ENCODE peak calls at places on chromosomes 4 and X, in nine cellular contexts. One of them, this sample, is unnamed.
A peak's percentile ranks its signal among the peaks of the same experiment; 100 is the strongest.

GRCh38 chrX:131830400-131831184 is 192.5 kb upstream of the STK26 start:
- DNase-seq in AG20443: no peak
- DNase-seq in smooth muscle cell of the brain vasculature: peak; percentile 73
- DNase-seq in activated CD4-positive, alpha-beta T cell treated with anti-CD3 and anti-CD28 coated beads, Interleukin-2, amount 50 U/mL, for 1 hour: peak; percentile 27
- DNase-seq in stimulated activated CD4-positive, alpha-beta T cell treated with anti-CD3 and anti-CD28 coated beads, Interleukin-15, amount 100 ng/mL, for 1 hour: no peak
- DNase-seq in NCI-H2029: peak; percentile 68
- DNase-seq in activated CD8-positive, alpha-beta memory T cell treated with anti-CD3 and anti-CD28 coated beads, Interleukin-2, amount 50 U/mL, for 48 hours: no peak
- DNase-seq in LoVo: no peak
- DNase-seq in BJ: no peak
- DNase-seq in this sample: no peak

GRCh38 chr4:131091896-131092295 is 1995.9 kb downstream of the C4orf33 start:
- DNase-seq in smooth muscle cell of the brain vasculature: peak; percentile 9
- DNase-seq in activated CD8-positive, alpha-beta memory T cell treated with anti-CD3 and anti-CD28 coated beads, Interleukin-2, amount 50 U/mL, for 48 hours: no peak
- DNase-seq in LoVo: peak; percentile 38
- DNase-seq in BJ: no peak
- DNase-seq in NCI-H2029: peak; percentile 1
- DNase-seq in AG20443: no peak
- DNase-seq in stimulated activated CD4-positive, alpha-beta T cell treated with anti-CD3 and anti-CD28 coated beads, Interleukin-15, amount 100 ng/mL, for 1 hour: no peak
- DNase-seq in activated CD4-positive, alpha-beta T cell treated with anti-CD3 and anti-CD28 coated beads, Interleukin-2, amount 50 U/mL, for 1 hour: no peak
- DNase-seq in this sample: peak; percentile 5

GRCh38 chr4:184699941-184700340 is 34.0 kb downstream of the CENPU start:
- DNase-seq in activated CD8-positive, alpha-beta memory T cell treated with anti-CD3 and anti-CD28 coated beads, Interleukin-2, amount 50 U/mL, for 48 hours: no peak
- DNase-seq in stimulated activated CD4-positive, alpha-beta T cell treated with anti-CD3 and anti-CD28 coated beads, Interleukin-15, amount 100 ng/mL, for 1 hour: no peak
- DNase-seq in activated CD4-positive, alpha-beta T cell treated with anti-CD3 and anti-CD28 coated beads, Interleukin-2, amount 50 U/mL, for 1 hour: no peak
- DNase-seq in NCI-H2029: no peak
- DNase-seq in BJ: no peak
- DNase-seq in smooth muscle cell of the brain vasculature: no peak
- DNase-seq in LoVo: no peak
- DNase-seq in AG20443: peak; percentile 45
- DNase-seq in this sample: no peak

GRCh38 chrX:7083468-7084396 is 63.8 kb upstream of the STS start:
- DNase-seq in smooth muscle cell of the brain vasculature: peak; percentile 85
- DNase-seq in AG20443: peak; percentile 65
- DNase-seq in BJ: peak; percentile 55
- DNase-seq in stimulated activated CD4-positive, alpha-beta T cell treated with anti-CD3 and anti-CD28 coated beads, Interleukin-15, amount 100 ng/mL, for 1 hour: peak; percentile 11
- DNase-seq in activated CD4-positive, alpha-beta T cell treated with anti-CD3 and anti-CD28 coated beads, Interleukin-2, amount 50 U/mL, for 1 hour: peak; percentile 33
- DNase-seq in activated CD8-positive, alpha-beta memory T cell treated with anti-CD3 and anti-CD28 coated beads, Interleukin-2, amount 50 U/mL, for 48 hours: peak; percentile 54
- DNase-seq in LoVo: peak; percentile 59
- DNase-seq in NCI-H2029: no peak
- DNase-seq in this sample: peak; percentile 87

GRCh38 chr4:145679520-145679919 is 426 bp upstream of the C4orf51 start:
- DNase-seq in BJ: peak; percentile 62
- DNase-seq in stimulated activated CD4-positive, alpha-beta T cell treated with anti-CD3 and anti-CD28 coated beads, Interleukin-15, amount 100 ng/mL, for 1 hour: no peak
- DNase-seq in LoVo: peak; percentile 11
- DNase-seq in NCI-H2029: peak; percentile 79
- DNase-seq in AG20443: peak; percentile 81
- DNase-seq in activated CD4-positive, alpha-beta T cell treated with anti-CD3 and anti-CD28 coated beads, Interleukin-2, amount 50 U/mL, for 1 hour: no peak
- DNase-seq in smooth muscle cell of the brain vasculature: peak; percentile 66
- DNase-seq in activated CD8-positive, alpha-beta memory T cell treated with anti-CD3 and anti-CD28 coated beads, Interleukin-2, amount 50 U/mL, for 48 hours: no peak
- DNase-seq in this sample: peak; percentile 81

GRCh38 chr4:71639380-71639779 is 144.5 kb downstream of the GC start:
- DNase-seq in smooth muscle cell of the brain vasculature: no peak
- DNase-seq in activated CD4-positive, alpha-beta T cell treated with anti-CD3 and anti-CD28 coated beads, Interleukin-2, amount 50 U/mL, for 1 hour: no peak
- DNase-seq in BJ: no peak
- DNase-seq in activated CD8-positive, alpha-beta memory T cell treated with anti-CD3 and anti-CD28 coated beads, Interleukin-2, amount 50 U/mL, for 48 hours: no peak
- DNase-seq in LoVo: no peak
- DNase-seq in NCI-H2029: no peak
- DNase-seq in stimulated activated CD4-positive, alpha-beta T cell treated with anti-CD3 and anti-CD28 coated beads, Interleukin-15, amount 100 ng/mL, for 1 hour: no peak
- DNase-seq in AG20443: no peak
- DNase-seq in this sample: no peak

GRCh38 chr4:26410385-26411293 is 79.6 kb downstream of the CCKAR start:
- DNase-seq in LoVo: peak; percentile 57
- DNase-seq in NCI-H2029: peak; percentile 29
- DNase-seq in stimulated activated CD4-positive, alpha-beta T cell treated with anti-CD3 and anti-CD28 coated beads, Interleukin-15, amount 100 ng/mL, for 1 hour: no peak
- DNase-seq in BJ: peak; percentile 15
- DNase-seq in activated CD8-positive, alpha-beta memory T cell treated with anti-CD3 and anti-CD28 coated beads, Interleukin-2, amount 50 U/mL, for 48 hours: no peak
- DNase-seq in smooth muscle cell of the brain vasculature: peak; percentile 33
- DNase-seq in activated CD4-positive, alpha-beta T cell treated with anti-CD3 and anti-CD28 coated beads, Interleukin-2, amount 50 U/mL, for 1 hour: no peak
- DNase-seq in AG20443: peak; percentile 35
- DNase-seq in this sample: no peak

GRCh38 chr4:187414716-187415115 is 580.9 kb upstream of the ZFP42 start:
- DNase-seq in BJ: no peak
- DNase-seq in AG20443: no peak
- DNase-seq in NCI-H2029: no peak
- DNase-seq in stimulated activated CD4-positive, alpha-beta T cell treated with anti-CD3 and anti-CD28 coated beads, Interleukin-15, amount 100 ng/mL, for 1 hour: no peak
- DNase-seq in activated CD4-positive, alpha-beta T cell treated with anti-CD3 and anti-CD28 coated beads, Interleukin-2, amount 50 U/mL, for 1 hour: no peak
- DNase-seq in activated CD8-positive, alpha-beta memory T cell treated with anti-CD3 and anti-CD28 coated beads, Interleukin-2, amount 50 U/mL, for 48 hours: no peak
- DNase-seq in smooth muscle cell of the brain vasculature: no peak
- DNase-seq in LoVo: no peak
- DNase-seq in this sample: no peak

GRCh38 chr4:1459664-1460511 is 53.6 kb upstream of the NKX1-1 start:
- DNase-seq in LoVo: no peak
- DNase-seq in AG20443: peak; percentile 11
- DNase-seq in BJ: no peak
- DNase-seq in activated CD8-positive, alpha-beta memory T cell treated with anti-CD3 and anti-CD28 coated beads, Interleukin-2, amount 50 U/mL, for 48 hours: peak; percentile 42
- DNase-seq in activated CD4-positive, alpha-beta T cell treated with anti-CD3 and anti-CD28 coated beads, Interleukin-2, amount 50 U/mL, for 1 hour: no peak
- DNase-seq in smooth muscle cell of the brain vasculature: no peak
- DNase-seq in stimulated activated CD4-positive, alpha-beta T cell treated with anti-CD3 and anti-CD28 coated beads, Interleukin-15, amount 100 ng/mL, for 1 hour: no peak
- DNase-seq in NCI-H2029: no peak
- DNase-seq in this sample: no peak

GRCh38 chr4:38523054-38523453 is 140.9 kb upstream of the KLF3 start:
- DNase-seq in AG20443: no peak
- DNase-seq in LoVo: no peak
- DNase-seq in BJ: no peak
- DNase-seq in activated CD4-positive, alpha-beta T cell treated with anti-CD3 and anti-CD28 coated beads, Interleukin-2, amount 50 U/mL, for 1 hour: no peak
- DNase-seq in stimulated activated CD4-positive, alpha-beta T cell treated with anti-CD3 and anti-CD28 coated beads, Interleukin-15, amount 100 ng/mL, for 1 hour: no peak
- DNase-seq in NCI-H2029: no peak
- DNase-seq in smooth muscle cell of the brain vasculature: no peak
- DNase-seq in activated CD8-positive, alpha-beta memory T cell treated with anti-CD3 and anti-CD28 coated beads, Interleukin-2, amount 50 U/mL, for 48 hours: no peak
- DNase-seq in this sample: no peak

GRCh38 chrX:11329016-11329415 is 35.8 kb downstream of the AMELX start:
- DNase-seq in NCI-H2029: no peak
- DNase-seq in smooth muscle cell of the brain vasculature: no peak
- DNase-seq in AG20443: no peak
- DNase-seq in BJ: no peak
- DNase-seq in activated CD8-positive, alpha-beta memory T cell treated with anti-CD3 and anti-CD28 coated beads, Interleukin-2, amount 50 U/mL, for 48 hours: no peak
- DNase-seq in LoVo: no peak
- DNase-seq in activated CD4-positive, alpha-beta T cell treated with anti-CD3 and anti-CD28 coated beads, Interleukin-2, amount 50 U/mL, for 1 hour: no peak
- DNase-seq in stimulated activated CD4-positive, alpha-beta T cell treated with anti-CD3 and anti-CD28 coated beads, Interleukin-15, amount 100 ng/mL, for 1 hour: no peak
- DNase-seq in this sample: no peak

GRCh38 chrX:97984641-97985040 is 1100.9 kb downstream of the RPA4 start:
- DNase-seq in smooth muscle cell of the brain vasculature: no peak
- DNase-seq in activated CD8-positive, alpha-beta memory T cell treated with anti-CD3 and anti-CD28 coated beads, Interleukin-2, amount 50 U/mL, for 48 hours: no peak
- DNase-seq in AG20443: no peak
- DNase-seq in stimulated activated CD4-positive, alpha-beta T cell treated with anti-CD3 and anti-CD28 coated beads, Interleukin-15, amount 100 ng/mL, for 1 hour: no peak
- DNase-seq in NCI-H2029: no peak
- DNase-seq in activated CD4-positive, alpha-beta T cell treated with anti-CD3 and anti-CD28 coated beads, Interleukin-2, amount 50 U/mL, for 1 hour: no peak
- DNase-seq in LoVo: no peak
- DNase-seq in BJ: no peak
- DNase-seq in this sample: no peak

GRCh38 chrX:21985332-21985777 is 44.8 kb downstream of the SMS start:
- DNase-seq in LoVo: peak; percentile 32
- DNase-seq in stimulated activated CD4-positive, alpha-beta T cell treated with anti-CD3 and anti-CD28 coated beads, Interleukin-15, amount 100 ng/mL, for 1 hour: peak; percentile 12
- DNase-seq in activated CD4-positive, alpha-beta T cell treated with anti-CD3 and anti-CD28 coated beads, Interleukin-2, amount 50 U/mL, for 1 hour: peak; percentile 58
- DNase-seq in BJ: no peak
- DNase-seq in activated CD8-positive, alpha-beta memory T cell treated with anti-CD3 and anti-CD28 coated beads, Interleukin-2, amount 50 U/mL, for 48 hours: peak; percentile 68
- DNase-seq in NCI-H2029: peak; percentile 30
- DNase-seq in smooth muscle cell of the brain vasculature: peak; percentile 57
- DNase-seq in AG20443: peak; percentile 67
- DNase-seq in this sample: peak; percentile 28

GRCh38 chrX:48834383-48834709 is 1.1 kb downstream of the PCSK1N start:
- DNase-seq in smooth muscle cell of the brain vasculature: no peak
- DNase-seq in stimulated activated CD4-positive, alpha-beta T cell treated with anti-CD3 and anti-CD28 coated beads, Interleukin-15, amount 100 ng/mL, for 1 hour: no peak
- DNase-seq in activated CD4-positive, alpha-beta T cell treated with anti-CD3 and anti-CD28 coated beads, Interleukin-2, amount 50 U/mL, for 1 hour: no peak
- DNase-seq in BJ: no peak
- DNase-seq in AG20443: no peak
- DNase-seq in activated CD8-positive, alpha-beta memory T cell treated with anti-CD3 and anti-CD28 coated beads, Interleukin-2, amount 50 U/mL, for 48 hours: no peak
- DNase-seq in LoVo: no peak
- DNase-seq in NCI-H2029: no peak
- DNase-seq in this sample: no peak

GRCh38 chrX:17414839-17415238 is 39.8 kb downstream of the NHS start:
- DNase-seq in activated CD8-positive, alpha-beta memory T cell treated with anti-CD3 and anti-CD28 coated beads, Interleukin-2, amount 50 U/mL, for 48 hours: peak; percentile 39
- DNase-seq in stimulated activated CD4-positive, alpha-beta T cell treated with anti-CD3 and anti-CD28 coated beads, Interleukin-15, amount 100 ng/mL, for 1 hour: no peak
- DNase-seq in NCI-H2029: no peak
- DNase-seq in smooth muscle cell of the brain vasculature: no peak
- DNase-seq in BJ: no peak
- DNase-seq in AG20443: peak; percentile 11
- DNase-seq in activated CD4-positive, alpha-beta T cell treated with anti-CD3 and anti-CD28 coated beads, Interleukin-2, amount 50 U/mL, for 1 hour: no peak
- DNase-seq in LoVo: no peak
- DNase-seq in this sample: no peak

GRCh38 chr4:184479516-184479950 is 5.2 kb upstream of the IRF2 start:
- DNase-seq in smooth muscle cell of the brain vasculature: no peak
- DNase-seq in NCI-H2029: no peak
- DNase-seq in stimulated activated CD4-positive, alpha-beta T cell treated with anti-CD3 and anti-CD28 coated beads, Interleukin-15, amount 100 ng/mL, for 1 hour: no peak
- DNase-seq in BJ: no peak
- DNase-seq in activated CD4-positive, alpha-beta T cell treated with anti-CD3 and anti-CD28 coated beads, Interleukin-2, amount 50 U/mL, for 1 hour: no peak
- DNase-seq in activated CD8-positive, alpha-beta memory T cell treated with anti-CD3 and anti-CD28 coated beads, Interleukin-2, amount 50 U/mL, for 48 hours: no peak
- DNase-seq in LoVo: no peak
- DNase-seq in AG20443: no peak
- DNase-seq in this sample: no peak

GRCh38 chr4:82293304-82293703 is 80.5 kb downstream of the HNRNPD start:
- DNase-seq in NCI-H2029: no peak
- DNase-seq in LoVo: no peak
- DNase-seq in stimulated activated CD4-positive, alpha-beta T cell treated with anti-CD3 and anti-CD28 coated beads, Interleukin-15, amount 100 ng/mL, for 1 hour: no peak
- DNase-seq in activated CD8-positive, alpha-beta memory T cell treated with anti-CD3 and anti-CD28 coated beads, Interleukin-2, amount 50 U/mL, for 48 hours: no peak
- DNase-seq in activated CD4-positive, alpha-beta T cell treated with anti-CD3 and anti-CD28 coated beads, Interleukin-2, amount 50 U/mL, for 1 hour: no peak
- DNase-seq in BJ: no peak
- DNase-seq in AG20443: no peak
- DNase-seq in smooth muscle cell of the brain vasculature: no peak
- DNase-seq in this sample: no peak

GRCh38 chrX:776061-776460 is 145.5 kb downstream of the SHOX start:
- DNase-seq in stimulated activated CD4-positive, alpha-beta T cell treated with anti-CD3 and anti-CD28 coated beads, Interleukin-15, amount 100 ng/mL, for 1 hour: no peak
- DNase-seq in activated CD4-positive, alpha-beta T cell treated with anti-CD3 and anti-CD28 coated beads, Interleukin-2, amount 50 U/mL, for 1 hour: no peak
- DNase-seq in smooth muscle cell of the brain vasculature: no peak
- DNase-seq in BJ: no peak
- DNase-seq in NCI-H2029: no peak
- DNase-seq in AG20443: no peak
- DNase-seq in LoVo: no peak
- DNase-seq in activated CD8-positive, alpha-beta memory T cell treated with anti-CD3 and anti-CD28 coated beads, Interleukin-2, amount 50 U/mL, for 48 hours: no peak
- DNase-seq in this sample: no peak

GRCh38 chrX:118423558-118423957 is 72.1 kb upstream of the DOCK11 start:
- DNase-seq in LoVo: no peak
- DNase-seq in smooth muscle cell of the brain vasculature: no peak
- DNase-seq in AG20443: no peak
- DNase-seq in stimulated activated CD4-positive, alpha-beta T cell treated with anti-CD3 and anti-CD28 coated beads, Interleukin-15, amount 100 ng/mL, for 1 hour: no peak
- DNase-seq in activated CD8-positive, alpha-beta memory T cell treated with anti-CD3 and anti-CD28 coated beads, Interleukin-2, amount 50 U/mL, for 48 hours: no peak
- DNase-seq in NCI-H2029: no peak
- DNase-seq in BJ: no peak
- DNase-seq in activated CD4-positive, alpha-beta T cell treated with anti-CD3 and anti-CD28 coated beads, Interleukin-2, amount 50 U/mL, for 1 hour: no peak
- DNase-seq in this sample: no peak